ENCODE peak calls at places on chromosomes 16 and 17, in five cellular contexts. X, Y, N, S and W are unnamed samples.

GRCh38 chr17:65530985-65531507 is 30.4 kb downstream of the AXIN2 start:
- DNase-seq in X (peak), Y (no peak), N (peak), S (peak), W (peak)

GRCh38 chr17:83084621-83085056 is 5.2 kb downstream of the METRNL start:
- DNase-seq in X (no peak), Y (no peak), N (no peak), S (no peak), W (no peak)

GRCh38 chr17:7356072-7356549 is 1.2 kb downstream of the TMEM95 start:
- DNase-seq in X (peak), Y (peak), N (peak), S (peak), W (peak)

GRCh38 chr17:2691965-2692780 is 19.4 kb downstream of the CLUH start:
- DNase-seq in X (peak), Y (no peak), N (no peak), S (no peak), W (no peak)

GRCh38 chr16:66551362-66551761 is 1.0 kb upstream of the CKLF start:
- DNase-seq in X (no peak), Y (peak), N (peak), S (no peak), W (peak)

GRCh38 chr17:58529275-58529674 is 14.8 kb upstream of the MTMR4 start:
- DNase-seq in X (no peak), Y (no peak), N (no peak), S (no peak), W (no peak)

GRCh38 chr17:79808763-79809529 is 12.1 kb upstream of the CBX8 start:
- DNase-seq in X (no peak), Y (no peak), N (no peak), S (no peak), W (no peak)

GRCh38 chr17:45849536-45849990 is 4.9 kb downstream of the SPPL2C start:
- DNase-seq in X (no peak), Y (no peak), N (no peak), S (no peak), W (no peak)

GRCh38 chr16:88413231-88413630 is 30.5 kb downstream of the ZNF469 start:
- DNase-seq in X (no peak), Y (no peak), N (no peak), S (no peak), W (no peak)

GRCh38 chr16:12321363-12321762 is 344.8 kb downstream of the SNX29 start:
- DNase-seq in X (no peak), Y (no peak), N (no peak), S (no peak), W (no peak)

GRCh38 chr17:34378664-34379101 is 15.7 kb upstream of the CCL1 start:
- DNase-seq in X (no peak), Y (no peak), N (no peak), S (no peak), W (no peak)

GRCh38 chr16:57380671-57381462 is 8.6 kb downstream of the CX3CL1 start:
- DNase-seq in X (peak), Y (no peak), N (peak), S (peak), W (no peak)

GRCh38 chr17:62792122-62792800 is 15.9 kb downstream of the MARCHF10 start:
- DNase-seq in X (peak), Y (no peak), N (peak), S (peak), W (no peak)

GRCh38 chr16:48611329-48612137 is 1.6 kb upstream of the N4BP1 start:
- DNase-seq in X (peak), Y (peak), N (no peak), S (no peak), W (no peak)

GRCh38 chr16:2985893-2986355 is 5.7 kb upstream of the PKMYT1 start:
- DNase-seq in X (no peak), Y (no peak), N (no peak), S (no peak), W (no peak)

GRCh38 chr17:39027037-39027436 is 59.8 kb upstream of the FBXO47 start:
- DNase-seq in X (peak), Y (no peak), N (no peak), S (no peak), W (peak)

GRCh38 chr17:74868251-74868907 is 4.4 kb downstream of the FDXR start:
- DNase-seq in X (no peak), Y (no peak), N (no peak), S (no peak), W (no peak)

GRCh38 chr16:11126389-11127072 is 129.5 kb downstream of the SOCS1 start:
- DNase-seq in X (no peak), Y (no peak), N (no peak), S (no peak), W (no peak)

GRCh38 chr17:49565948-49566491 is 9.7 kb upstream of the NXPH3 start:
- DNase-seq in X (no peak), Y (no peak), N (no peak), S (no peak), W (no peak)

GRCh38 chr17:10156579-10157488 is 41.6 kb downstream of the GAS7 start:
- DNase-seq in X (peak), Y (no peak), N (no peak), S (no peak), W (no peak)

GRCh38 chr17:45241315-45242011 is 19.8 kb downstream of the FMNL1 start:
- DNase-seq in X (no peak), Y (no peak), N (no peak), S (no peak), W (peak)

GRCh38 chr16:27706156-27706705 is 156.3 kb downstream of the KATNIP start:
- DNase-seq in X (peak), Y (no peak), N (no peak), S (no peak), W (no peak)

GRCh38 chr16:80519189-80519588 is 21.6 kb upstream of the DYNLRB2 start:
- DNase-seq in X (no peak), Y (no peak), N (no peak), S (no peak), W (no peak)

GRCh38 chr16:10675221-10675620 is 19.5 kb downstream of the TEKT5 start:
- DNase-seq in X (no peak), Y (no peak), N (no peak), S (no peak), W (no peak)